ENCODE peak calls at places on chromosomes 16 and 17, in six cellular contexts. Z, L, V, N, R and H are unnamed samples.

GRCh38 chr16:52407778-52408177 is 139.2 kb downstream of the TOX3 start:
- DNase-seq in L (no peak), N (no peak), R (no peak), Z (no peak), V (no peak), H (no peak)

GRCh38 chr17:38691154-38691553 is 13.9 kb upstream of the MLLT6 start:
- DNase-seq in Z (no peak), N (no peak), V (no peak), R (no peak), L (peak), H (no peak)

GRCh38 chr17:56269509-56269908 is 116.2 kb downstream of the ANKFN1 start:
- DNase-seq in N (no peak), Z (no peak), L (no peak), R (no peak), V (no peak), H (no peak)

GRCh38 chr16:24493859-24494258 is 45.5 kb upstream of the RBBP6 start:
- DNase-seq in Z (no peak), L (no peak), R (no peak), N (no peak), V (no peak), H (no peak)

GRCh38 chr17:28385037-28385797 is 13.7 kb downstream of the SARM1 start:
- DNase-seq in N (no peak), V (no peak), L (peak), Z (no peak), R (no peak), H (no peak)

GRCh38 chr17:57350266-57350665 is 93.9 kb downstream of the MSI2 start:
- DNase-seq in R (no peak), V (no peak), Z (no peak), N (peak), L (no peak), H (no peak)

GRCh38 chr17:78903101-78903779 is at the start of gene CEP295NL:
- DNase-seq in Z (peak), L (no peak), V (no peak), N (peak), R (peak), H (peak)

GRCh38 chr17:72417627-72418026 is 296.8 kb downstream of the SOX9 start:
- DNase-seq in V (no peak), L (no peak), N (no peak), R (no peak), Z (no peak), H (no peak)

GRCh38 chr17:31475378-31476162 is 84.1 kb downstream of the RAB11FIP4 start:
- DNase-seq in V (no peak), R (peak), L (no peak), N (no peak), Z (no peak), H (no peak)

GRCh38 chr16:6926341-6926740 is 406.3 kb upstream of the RBFOX1 start:
- DNase-seq in Z (peak), R (no peak), N (no peak), V (no peak), L (no peak), H (no peak)

GRCh38 chr17:71936977-71937376 is 183.8 kb upstream of the SOX9 start:
- DNase-seq in N (no peak), L (no peak), R (no peak), V (no peak), Z (peak), H (no peak)

GRCh38 chr17:40602445-40603443 is 37.5 kb upstream of the CCR7 start:
- DNase-seq in R (peak), N (no peak), V (no peak), L (no peak), Z (no peak), H (no peak)

GRCh38 chr17:3946711-3947235 is 17.5 kb downstream of the ATP2A3 start:
- DNase-seq in V (no peak), N (no peak), L (no peak), Z (no peak), R (no peak), H (no peak)

GRCh38 chr17:70871180-70871818 is 702.0 kb downstream of the KCNJ2 start:
- DNase-seq in N (no peak), L (no peak), Z (peak), V (no peak), R (no peak), H (no peak)

GRCh38 chr17:42804918-42805367 is 6.3 kb downstream of the CNTD1 start:
- DNase-seq in Z (no peak), V (no peak), N (peak), R (peak), L (no peak), H (no peak)

GRCh38 chr17:37744961-37745800 is at the start of gene HNF1B:
- DNase-seq in R (no peak), Z (peak), V (peak), L (peak), N (no peak), H (no peak)

GRCh38 chr17:42670199-42670924 is 6.4 kb downstream of the PLEKHH3 start:
- DNase-seq in L (peak), Z (peak), N (no peak), V (peak), R (no peak), H (no peak)

GRCh38 chr17:72233981-72234380 is 113.2 kb downstream of the SOX9 start:
- DNase-seq in Z (no peak), N (no peak), L (no peak), V (no peak), R (no peak), H (no peak)

GRCh38 chr16:81868057-81868748 is 89.1 kb downstream of the PLCG2 start:
- DNase-seq in Z (no peak), N (no peak), R (no peak), V (no peak), L (no peak), H (no peak)

GRCh38 chr17:82232876-82233785 is 4.3 kb downstream of the SLC16A3 start:
- DNase-seq in N (no peak), L (no peak), V (no peak), R (no peak), Z (no peak), H (no peak)

GRCh38 chr16:70159355-70160348 is 13.9 kb upstream of the CLEC18C start:
- DNase-seq in L (no peak), N (peak), Z (no peak), V (no peak), R (no peak), H (no peak)

GRCh38 chr17:76582660-76583059 is 3.0 kb downstream of the ST6GALNAC2 start:
- DNase-seq in N (no peak), L (no peak), R (no peak), Z (no peak), V (no peak), H (no peak)

GRCh38 chr17:51279183-51279582 is 18.8 kb downstream of the UTP18 start:
- DNase-seq in L (no peak), R (no peak), V (no peak), Z (no peak), N (no peak), H (no peak)

DNA sequence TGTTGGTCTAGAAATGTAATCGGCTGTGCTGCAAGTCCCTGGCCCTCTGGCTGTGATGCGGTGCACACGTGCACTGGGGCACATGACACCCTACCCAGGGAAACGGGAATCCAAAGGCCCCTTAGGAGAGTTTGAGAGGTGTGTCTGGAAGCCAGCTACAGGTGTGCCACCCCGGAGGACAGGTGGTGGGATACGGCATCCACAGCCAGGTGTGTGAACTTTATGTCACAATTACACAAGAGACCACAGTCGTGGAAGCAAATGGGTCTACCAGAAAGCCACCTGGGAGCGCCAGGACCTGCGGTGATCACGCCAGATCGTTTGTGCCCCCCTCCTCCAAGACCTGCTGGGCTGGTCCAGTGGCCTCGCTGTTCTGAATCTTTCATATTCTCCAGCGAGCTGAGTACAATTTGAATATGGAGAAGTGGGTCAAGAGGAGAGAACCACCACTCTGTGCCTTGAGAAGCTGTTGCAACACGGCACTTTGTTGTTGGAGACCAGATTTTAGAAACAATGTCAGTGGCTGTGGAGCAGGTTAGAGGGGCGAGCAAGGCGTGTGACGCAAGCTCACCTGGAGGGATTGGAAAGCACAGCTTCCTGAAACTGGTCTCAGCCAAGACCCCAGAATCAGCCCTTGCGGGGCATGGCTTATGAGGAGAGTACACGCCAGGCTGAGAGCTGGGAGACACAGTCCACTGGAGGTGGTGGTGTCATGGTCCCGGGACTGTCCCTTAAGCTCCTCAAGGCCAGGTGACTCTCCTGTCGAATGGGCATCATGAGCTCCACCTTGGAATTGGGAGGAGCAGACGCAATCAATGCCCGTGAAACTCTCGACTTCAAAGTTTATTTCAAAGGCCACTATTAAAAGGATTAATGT is 37.4 kb downstream of the COX4I1 start:
- DNase-seq in R (no peak), Z (no peak), N (no peak), L (no peak), V (no peak), H (no peak)
- H2BK15ac ChIP-seq in R (no peak), Z (no peak), N (no peak), L (no peak), V (no peak), H (peak)

DNA sequence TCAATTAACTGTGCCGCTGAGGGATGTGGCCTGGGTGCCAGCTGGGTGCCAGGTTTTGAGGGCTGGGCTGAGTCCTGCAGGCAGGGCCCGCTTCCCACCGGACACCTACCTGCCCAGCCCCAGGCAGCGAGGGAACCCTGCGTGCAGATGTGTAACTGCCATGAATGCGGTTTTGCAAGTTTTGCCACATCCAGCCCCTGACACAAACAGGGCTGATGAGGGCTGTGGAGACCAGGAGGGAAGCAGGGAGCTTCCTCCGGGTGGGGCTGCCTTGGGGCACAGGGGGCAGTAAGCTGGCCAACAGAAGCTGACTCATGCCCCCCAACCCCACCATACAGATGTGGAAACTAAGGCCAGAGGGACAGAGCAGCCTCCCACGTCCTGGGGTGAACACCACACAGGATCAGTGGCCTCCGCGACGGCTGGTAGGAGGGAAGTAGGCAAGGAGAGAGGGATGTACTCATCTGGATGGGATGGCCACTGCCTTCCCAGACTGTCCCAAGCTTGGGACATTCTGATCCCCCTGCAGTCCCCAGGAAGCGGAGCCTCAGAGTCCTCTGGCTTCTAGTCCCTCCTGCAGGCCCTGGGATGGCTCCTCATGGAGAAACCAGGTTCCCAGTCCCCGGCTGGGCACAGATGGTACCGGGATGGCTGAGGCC is 1.6 kb downstream of the UBALD1 start:
- DNase-seq in L (peak), Z (peak), R (peak), N (no peak), V (no peak), H (no peak)
- H3K18ac ChIP-seq in L (no peak), Z (no peak), R (no peak), N (no peak), V (peak), H (no peak)

DNA sequence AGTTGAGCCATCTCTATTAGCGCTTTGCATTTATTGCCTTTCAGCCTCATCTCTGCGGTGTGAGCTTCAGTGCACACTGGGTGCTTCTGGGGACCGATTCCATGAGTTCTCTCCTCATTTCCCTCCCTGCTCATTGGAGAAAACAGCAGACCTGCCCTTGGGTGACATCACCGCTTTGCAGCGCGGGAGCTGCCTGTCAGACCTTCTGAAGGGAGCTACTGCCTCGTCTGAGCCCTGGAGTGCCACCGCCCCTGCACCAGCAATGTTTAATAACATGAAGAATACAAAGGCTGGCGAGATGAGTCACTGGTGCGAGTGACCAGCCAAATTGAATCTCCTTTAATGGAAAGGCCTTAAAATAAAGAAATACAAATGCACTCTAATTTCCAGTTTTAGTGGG is 30.3 kb upstream of the CPPED1 start:
- DNase-seq in V (peak), N (no peak), L (peak), Z (peak), R (no peak), H (no peak)
- H2BK5ac ChIP-seq in V (no peak), N (no peak), L (no peak), Z (no peak), R (no peak), H (no peak)

DNA sequence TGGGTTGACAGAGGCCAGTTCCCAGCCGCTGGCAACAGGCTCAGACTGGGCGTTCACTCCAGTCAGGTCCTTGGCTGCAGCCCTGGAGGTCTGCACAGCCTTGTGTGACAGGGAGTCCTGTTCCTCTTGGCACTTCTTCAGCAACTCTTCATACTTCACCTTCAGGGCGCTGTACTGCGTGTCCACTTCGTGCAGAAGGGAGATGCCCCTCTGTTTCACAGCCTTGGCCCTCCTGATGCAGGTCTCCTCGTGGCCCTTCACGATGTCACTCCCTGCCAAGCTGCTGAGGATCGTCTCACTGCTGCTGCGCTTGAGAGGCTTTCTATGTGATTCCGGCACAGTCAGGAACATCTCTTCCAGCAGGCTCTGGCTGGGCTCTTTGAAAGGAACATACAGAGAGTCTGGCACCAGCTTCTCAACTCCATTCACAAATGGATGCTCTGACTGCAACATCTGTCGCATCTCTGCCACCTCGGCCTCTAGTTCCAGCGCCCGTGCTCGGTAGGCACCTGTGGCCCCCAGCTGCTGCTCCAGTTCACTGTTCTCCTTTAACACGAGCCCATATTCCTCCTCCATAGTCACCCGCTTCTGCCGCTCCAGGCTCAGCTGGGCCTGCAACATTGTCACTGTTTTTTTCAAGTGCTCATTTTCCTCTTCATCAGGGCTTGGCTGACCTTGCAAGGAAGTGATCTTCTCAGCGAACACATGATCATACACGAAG is 27.2 kb downstream of the CDR2 start:
- DNase-seq in L (no peak), V (no peak), N (no peak), Z (no peak), R (no peak), H (no peak)
- H2BK15ac ChIP-seq in L (no peak), V (no peak), N (no peak), Z (no peak), R (no peak), H (no peak)